ENCODE peak calls at places on chromosome 10, in four cellular contexts. H, E, D and C are unnamed samples.

GRCh38 chr10:124255556-124255955 is 162.2 kb upstream of the CHST15 start:
- DNase-seq in E (no peak), H (no peak), D (no peak), C (no peak)

GRCh38 chr10:14184841-14185500 is 145.8 kb downstream of the FRMD4A start:
- DNase-seq in D (peak; percentile 74), H (no peak), E (peak; percentile 32), C (no peak)

GRCh38 chr10:113425596-113425995 is 127.3 kb upstream of the HABP2 start:
- DNase-seq in D (no peak), H (no peak), E (no peak), C (no peak)

GRCh38 chr10:127364034-127364433 is 167.6 kb upstream of the INSYN2A start:
- DNase-seq in H (no peak), E (no peak), D (no peak), C (no peak)

GRCh38 chr10:821322-821721 is 110.2 kb downstream of the LARP4B start:
- DNase-seq in D (no peak), H (peak; percentile 31), E (peak; percentile 10), C (peak; percentile 35)

GRCh38 chr10:71631007-71631859 is 88.3 kb downstream of the C10orf105 start:
- DNase-seq in D (no peak), H (no peak), E (no peak), C (no peak)

GRCh38 chr10:99403674-99404073 is 26.8 kb downstream of the GOT1 start:
- DNase-seq in H (no peak), D (no peak), E (peak; percentile 6), C (no peak)

GRCh38 chr10:88980836-88981235 is 9.8 kb upstream of the FAS start:
- DNase-seq in E (no peak), D (no peak), H (no peak), C (no peak)

GRCh38 chr10:33509231-33509871 is 174.9 kb upstream of the NRP1 start:
- DNase-seq in E (peak; percentile 84), D (no peak), H (peak; percentile 93), C (no peak)

GRCh38 chr10:91901784-91902677 is 7.3 kb downstream of the FGFBP3 start:
- DNase-seq in H (peak; percentile 79), E (peak; percentile 97), D (no peak), C (peak; percentile 71)

GRCh38 chr10:59674211-59674836 is 35.3 kb downstream of the SLC16A9 start:
- DNase-seq in E (peak; percentile 18), H (peak; percentile 35), D (no peak), C (peak; percentile 40)

GRCh38 chr10:116687633-116688032 is 54.7 kb downstream of the HSPA12A start:
- DNase-seq in E (no peak), H (no peak), D (no peak), C (no peak)

GRCh38 chr10:6753644-6754043 is 173.6 kb upstream of the PRKCQ start:
- DNase-seq in D (no peak), H (no peak), E (no peak), C (no peak)

GRCh38 chr10:112565434-112566053 is 118.5 kb downstream of the VTI1A start:
- DNase-seq in D (peak; percentile 32), H (peak; percentile 61), E (peak; percentile 72), C (peak; percentile 50)

GRCh38 chr10:61975107-61975932 is 73.8 kb downstream of the ARID5B start:
- DNase-seq in H (no peak), E (peak; percentile 88), D (peak; percentile 58), C (peak; percentile 55)

GRCh38 chr10:15320522-15321203 is 50.4 kb downstream of the FAM171A1 start:
- DNase-seq in E (no peak), D (no peak), H (no peak), C (no peak)

GRCh38 chr10:128976886-128977285 is 490.2 kb upstream of the MGMT start:
- DNase-seq in E (no peak), D (no peak), H (no peak), C (no peak)

GRCh38 chr10:132464256-132465192 is 67.5 kb downstream of the PWWP2B start:
- DNase-seq in E (no peak), H (no peak), D (no peak), C (no peak)

GRCh38 chr10:99364125-99364524 is 35.0 kb downstream of the CNNM1 start:
- DNase-seq in E (peak; percentile 79), D (no peak), H (no peak), C (peak; percentile 50)

GRCh38 chr10:52653510-52653909 is 119.1 kb downstream of the MBL2 start:
- DNase-seq in D (no peak), H (no peak), E (no peak), C (no peak)

GRCh38 chr10:48605786-48606529 is 1.1 kb upstream of the ARHGAP22 start:
- DNase-seq in D (no peak), E (peak; percentile 76), H (no peak), C (no peak)

GRCh38 chr10:72276421-72277339 is 3.0 kb downstream of the DDIT4 start:
- DNase-seq in E (peak; percentile 73), H (no peak), D (no peak), C (no peak)

GRCh38 chr10:88149906-88150305 is 286.5 kb downstream of the PTEN start:
- DNase-seq in D (no peak), E (peak; percentile 52), H (no peak), C (no peak)

GRCh38 chr10:110458583-110458920 is 39.2 kb upstream of the DUSP5 start:
- DNase-seq in E (no peak), H (no peak), D (no peak), C (no peak)

GRCh38 chr10:33927347-33927746 is 592.9 kb upstream of the NRP1 start:
- DNase-seq in E (no peak), D (no peak), H (no peak), C (no peak)

GRCh38 chr10:93131956-93132355 is 58.3 kb downstream of the CYP26A1 start:
- DNase-seq in H (no peak), E (no peak), D (no peak), C (no peak)

GRCh38 chr10:58348571-58349033 is 13.8 kb downstream of the UBE2D1 start:
- DNase-seq in E (no peak), H (no peak), D (no peak), C (no peak)
- H3K4me3 ChIP-seq in E (no peak overlapping the region), H (no peak overlapping the region), D (no peak overlapping the region), C (no peak overlapping the region)

DNA sequence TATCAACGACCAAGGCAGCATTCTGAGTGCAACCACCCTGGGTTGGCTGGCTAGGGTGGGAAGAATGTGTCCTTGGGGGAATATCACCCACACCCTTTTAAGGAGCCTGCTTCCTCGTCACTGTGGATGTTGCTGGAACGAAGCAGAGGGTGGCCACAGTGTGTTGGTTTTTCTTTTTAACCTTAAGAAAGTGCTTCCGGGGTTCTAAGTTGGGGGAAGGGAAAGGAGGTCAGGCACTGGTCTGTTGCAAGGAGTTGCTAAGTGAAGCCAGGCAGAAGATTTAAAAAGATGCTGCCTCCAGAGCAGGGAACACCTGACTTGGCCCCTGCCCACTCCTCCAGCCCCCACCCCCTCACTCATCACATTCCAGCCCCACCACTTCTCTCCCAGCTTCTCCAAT is 213.1 kb downstream of the EMX2 start:
- DNase-seq in H (no peak), E (no peak), D (no peak), C (no peak)
- H3K4me3 ChIP-seq in H (no peak overlapping the region), E (no peak overlapping the region), D (no peak overlapping the region), C (no peak overlapping the region)

GRCh38 chr10:50325449-50326188 is 74.3 kb upstream of the ASAH2 start:
- DNase-seq in H (peak; percentile 96), E (peak; percentile 98), D (no peak), C (peak; percentile 91)
- H3K4me3 ChIP-seq in H (no peak overlapping the region), E (peak overlapping the region; percentile 8), D (no peak overlapping the region), C (no peak overlapping the region)

DNA sequence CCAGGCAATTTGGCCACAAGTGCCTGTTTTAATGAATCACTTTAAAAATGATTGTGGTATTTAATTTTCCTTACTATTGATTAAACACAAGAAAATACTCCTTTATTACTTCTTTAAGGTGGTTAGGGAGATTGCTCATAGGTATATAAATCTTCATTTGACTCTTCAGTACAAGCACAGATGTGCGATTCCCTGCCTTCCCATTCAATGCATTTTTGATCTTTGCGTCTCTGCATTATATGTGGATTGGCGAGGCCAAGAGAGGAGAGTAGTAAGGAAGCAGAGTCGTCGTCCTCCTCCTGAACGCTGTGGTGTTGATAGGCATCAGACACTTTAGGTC is 683.7 kb downstream of the LRMDA start:
- DNase-seq in H (no peak), D (no peak), E (no peak), C (no peak)
- H3K4me3 ChIP-seq in H (no peak overlapping the region), D (no peak overlapping the region), E (no peak overlapping the region), C (no peak overlapping the region)

GRCh38 chr10:63692205-63692896 is 171.2 kb downstream of the REEP3 start:
- DNase-seq in E (no peak), D (no peak), H (no peak), C (no peak)
- H3K4me3 ChIP-seq in E (no peak overlapping the region), D (no peak overlapping the region), H (no peak overlapping the region), C (no peak overlapping the region)

GRCh38 chr10:105971460-105971859 is 1193.0 kb downstream of the SORCS1 start:
- DNase-seq in D (no peak), H (no peak), E (no peak), C (no peak)

GRCh38 chr10:105973912-105974311 is 1190.6 kb downstream of the SORCS1 start:
- DNase-seq in H (no peak), D (no peak), E (no peak), C (no peak)

GRCh38 chr10:105969884-105970377 is 1194.6 kb downstream of the SORCS1 start:
- DNase-seq in D (no peak), H (no peak), E (no peak), C (no peak)

GRCh38 chr10:105973252-105973877 is 1191.1 kb downstream of the SORCS1 start:
- DNase-seq in H (no peak), D (no peak), E (no peak), C (no peak)

GRCh38 chr10:105974803-105975456 is 1189.6 kb downstream of the SORCS1 start:
- DNase-seq in E (peak; percentile 1), H (peak; percentile 2), D (no peak), C (no peak)
- H3K4me3 ChIP-seq in E (no peak overlapping the region), H (no peak overlapping the region), D (no peak overlapping the region), C (no peak overlapping the region)